ENCODE peak calls at places on chromosomes 1 and 21, in ten cellular contexts. One of them, this sample, is unnamed.

GRCh38 chr1:243482237-243483022 is 226.6 kb downstream of the SDCCAG8 start:
- DNase-seq in NCI-H1105 treated with DMSO at 0.1 percent for 48 hours: no peak
- DNase-seq in EH: peak
- DNase-seq in Karpas-422: no peak
- DNase-seq in lung: no peak
- DNase-seq in NB4: peak
- DNase-seq in occipital lobe: peak
- DNase-seq in IMR-90: peak
- DNase-seq in prostate gland: no peak
- DNase-seq in mesenchymal stem cell: peak
- DNase-seq in this sample: no peak

GRCh38 chr21:31268090-31268489 is 76.0 kb downstream of the TIAM1 start:
- DNase-seq in NB4: no peak
- DNase-seq in NCI-H1105 treated with DMSO at 0.1 percent for 48 hours: no peak
- DNase-seq in lung: no peak
- DNase-seq in prostate gland: no peak
- DNase-seq in EH: no peak
- DNase-seq in occipital lobe: no peak
- DNase-seq in mesenchymal stem cell: no peak
- DNase-seq in Karpas-422: no peak
- DNase-seq in IMR-90: no peak
- DNase-seq in this sample: no peak

GRCh38 chr21:45994738-45995685 is 13.4 kb downstream of the COL6A1 start:
- DNase-seq in NB4: no peak
- DNase-seq in EH: no peak
- DNase-seq in lung: no peak
- DNase-seq in prostate gland: no peak
- DNase-seq in NCI-H1105 treated with DMSO at 0.1 percent for 48 hours: no peak
- DNase-seq in mesenchymal stem cell: no peak
- DNase-seq in occipital lobe: no peak
- DNase-seq in Karpas-422: no peak
- DNase-seq in IMR-90: no peak
- DNase-seq in this sample: no peak

GRCh38 chr1:38062361-38063288 is 16.0 kb upstream of the POU3F1 start:
- DNase-seq in mesenchymal stem cell: no peak
- DNase-seq in prostate gland: no peak
- DNase-seq in Karpas-422: no peak
- DNase-seq in NB4: no peak
- DNase-seq in NCI-H1105 treated with DMSO at 0.1 percent for 48 hours: peak
- DNase-seq in lung: no peak
- DNase-seq in EH: no peak
- DNase-seq in IMR-90: no peak
- DNase-seq in occipital lobe: no peak
- DNase-seq in this sample: no peak

GRCh38 chr1:180521474-180522203 is 19.3 kb upstream of the ACBD6 start:
- DNase-seq in IMR-90: no peak
- DNase-seq in Karpas-422: no peak
- DNase-seq in NB4: no peak
- DNase-seq in EH: no peak
- DNase-seq in lung: peak
- DNase-seq in mesenchymal stem cell: no peak
- DNase-seq in occipital lobe: no peak
- DNase-seq in NCI-H1105 treated with DMSO at 0.1 percent for 48 hours: no peak
- DNase-seq in prostate gland: no peak
- DNase-seq in this sample: no peak

GRCh38 chr1:10960406-10960805 is 52.0 kb upstream of the TARDBP start:
- DNase-seq in EH: no peak
- DNase-seq in occipital lobe: no peak
- DNase-seq in NCI-H1105 treated with DMSO at 0.1 percent for 48 hours: no peak
- DNase-seq in prostate gland: no peak
- DNase-seq in Karpas-422: no peak
- DNase-seq in lung: no peak
- DNase-seq in mesenchymal stem cell: no peak
- DNase-seq in NB4: no peak
- DNase-seq in IMR-90: no peak
- DNase-seq in this sample: no peak

GRCh38 chr1:55059302-55060132 is 20.2 kb downstream of the PCSK9 start:
- DNase-seq in lung: no peak
- DNase-seq in Karpas-422: no peak
- DNase-seq in mesenchymal stem cell: no peak
- DNase-seq in occipital lobe: no peak
- DNase-seq in NB4: no peak
- DNase-seq in NCI-H1105 treated with DMSO at 0.1 percent for 48 hours: no peak
- DNase-seq in IMR-90: no peak
- DNase-seq in EH: no peak
- DNase-seq in prostate gland: no peak
- DNase-seq in this sample: no peak

GRCh38 chr1:93722081-93723031 is 40.7 kb upstream of the BCAR3 start:
- DNase-seq in NB4: no peak
- DNase-seq in prostate gland: no peak
- DNase-seq in lung: no peak
- DNase-seq in Karpas-422: no peak
- DNase-seq in EH: no peak
- DNase-seq in mesenchymal stem cell: no peak
- DNase-seq in occipital lobe: no peak
- DNase-seq in IMR-90: no peak
- DNase-seq in NCI-H1105 treated with DMSO at 0.1 percent for 48 hours: no peak
- DNase-seq in this sample: no peak

GRCh38 chr1:119467219-119467618 is 39.8 kb upstream of the HSD3B1 start:
- DNase-seq in EH: no peak
- DNase-seq in lung: no peak
- DNase-seq in Karpas-422: no peak
- DNase-seq in NCI-H1105 treated with DMSO at 0.1 percent for 48 hours: no peak
- DNase-seq in prostate gland: no peak
- DNase-seq in NB4: no peak
- DNase-seq in mesenchymal stem cell: no peak
- DNase-seq in IMR-90: no peak
- DNase-seq in occipital lobe: no peak
- DNase-seq in this sample: no peak

GRCh38 chr1:18549896-18550295 is 69.2 kb downstream of the KLHDC7A start:
- DNase-seq in NB4: no peak
- DNase-seq in EH: no peak
- DNase-seq in Karpas-422: no peak
- DNase-seq in IMR-90: no peak
- DNase-seq in mesenchymal stem cell: no peak
- DNase-seq in NCI-H1105 treated with DMSO at 0.1 percent for 48 hours: no peak
- DNase-seq in occipital lobe: no peak
- DNase-seq in prostate gland: no peak
- DNase-seq in lung: no peak
- DNase-seq in this sample: no peak

GRCh38 chr1:220391426-220391825 is 119.2 kb upstream of the RAB3GAP2 start:
- DNase-seq in EH: no peak
- DNase-seq in IMR-90: no peak
- DNase-seq in NB4: no peak
- DNase-seq in prostate gland: no peak
- DNase-seq in mesenchymal stem cell: no peak
- DNase-seq in lung: no peak
- DNase-seq in NCI-H1105 treated with DMSO at 0.1 percent for 48 hours: peak
- DNase-seq in Karpas-422: no peak
- DNase-seq in occipital lobe: no peak
- DNase-seq in this sample: no peak

GRCh38 chr1:44842415-44842762 is 664 bp downstream of the PTCH2 start:
- DNase-seq in NB4: no peak
- DNase-seq in prostate gland: no peak
- DNase-seq in EH: no peak
- DNase-seq in NCI-H1105 treated with DMSO at 0.1 percent for 48 hours: no peak
- DNase-seq in IMR-90: no peak
- DNase-seq in mesenchymal stem cell: no peak
- DNase-seq in Karpas-422: no peak
- DNase-seq in lung: no peak
- DNase-seq in occipital lobe: no peak
- DNase-seq in this sample: no peak

GRCh38 chr1:111786669-111787207 is 31.0 kb downstream of the DDX20 start:
- DNase-seq in mesenchymal stem cell: no peak
- DNase-seq in occipital lobe: no peak
- DNase-seq in IMR-90: no peak
- DNase-seq in NB4: no peak
- DNase-seq in NCI-H1105 treated with DMSO at 0.1 percent for 48 hours: no peak
- DNase-seq in Karpas-422: no peak
- DNase-seq in lung: no peak
- DNase-seq in prostate gland: no peak
- DNase-seq in EH: no peak
- DNase-seq in this sample: no peak

GRCh38 chr1:2983319-2983705 is 38.0 kb upstream of the ACTRT2 start:
- DNase-seq in IMR-90: no peak
- DNase-seq in Karpas-422: no peak
- DNase-seq in occipital lobe: no peak
- DNase-seq in NCI-H1105 treated with DMSO at 0.1 percent for 48 hours: no peak
- DNase-seq in NB4: no peak
- DNase-seq in mesenchymal stem cell: no peak
- DNase-seq in lung: no peak
- DNase-seq in EH: no peak
- DNase-seq in prostate gland: no peak
- DNase-seq in this sample: no peak

GRCh38 chr1:77139389-77139788 is 79.8 kb downstream of the PIGK start:
- DNase-seq in NB4: no peak
- DNase-seq in EH: no peak
- DNase-seq in mesenchymal stem cell: no peak
- DNase-seq in IMR-90: no peak
- DNase-seq in lung: no peak
- DNase-seq in Karpas-422: no peak
- DNase-seq in occipital lobe: peak
- DNase-seq in prostate gland: no peak
- DNase-seq in NCI-H1105 treated with DMSO at 0.1 percent for 48 hours: no peak
- DNase-seq in this sample: no peak

GRCh38 chr1:202837746-202838145 is 27.0 kb downstream of the PCAT6 start:
- DNase-seq in EH: no peak
- DNase-seq in NCI-H1105 treated with DMSO at 0.1 percent for 48 hours: no peak
- DNase-seq in mesenchymal stem cell: no peak
- DNase-seq in Karpas-422: no peak
- DNase-seq in IMR-90: no peak
- DNase-seq in prostate gland: no peak
- DNase-seq in NB4: peak
- DNase-seq in lung: no peak
- DNase-seq in occipital lobe: no peak
- DNase-seq in this sample: no peak

GRCh38 chr1:183871142-183871541 is 66.2 kb downstream of the RGL1 start:
- DNase-seq in EH: peak
- DNase-seq in IMR-90: peak
- DNase-seq in mesenchymal stem cell: peak
- DNase-seq in lung: no peak
- DNase-seq in NCI-H1105 treated with DMSO at 0.1 percent for 48 hours: no peak
- DNase-seq in prostate gland: no peak
- DNase-seq in Karpas-422: no peak
- DNase-seq in NB4: no peak
- DNase-seq in occipital lobe: no peak
- DNase-seq in this sample: no peak

GRCh38 chr21:38956791-38957571 is 151.3 kb downstream of the ETS2 start:
- DNase-seq in NCI-H1105 treated with DMSO at 0.1 percent for 48 hours: peak
- DNase-seq in lung: no peak
- DNase-seq in IMR-90: peak
- DNase-seq in Karpas-422: no peak
- DNase-seq in EH: no peak
- DNase-seq in NB4: peak
- DNase-seq in occipital lobe: peak
- DNase-seq in prostate gland: no peak
- DNase-seq in mesenchymal stem cell: peak
- DNase-seq in this sample: no peak

GRCh38 chr1:20528221-20528620 is 20.3 kb upstream of the MUL1 start:
- DNase-seq in NCI-H1105 treated with DMSO at 0.1 percent for 48 hours: no peak
- DNase-seq in NB4: no peak
- DNase-seq in occipital lobe: no peak
- DNase-seq in lung: no peak
- DNase-seq in prostate gland: no peak
- DNase-seq in EH: no peak
- DNase-seq in Karpas-422: no peak
- DNase-seq in mesenchymal stem cell: no peak
- DNase-seq in IMR-90: no peak
- DNase-seq in this sample: no peak

GRCh38 chr1:219938706-219939105 is 10.3 kb upstream of the SLC30A10 start:
- DNase-seq in Karpas-422: no peak
- DNase-seq in NCI-H1105 treated with DMSO at 0.1 percent for 48 hours: no peak
- DNase-seq in NB4: no peak
- DNase-seq in prostate gland: no peak
- DNase-seq in occipital lobe: no peak
- DNase-seq in IMR-90: peak
- DNase-seq in mesenchymal stem cell: peak
- DNase-seq in lung: no peak
- DNase-seq in EH: peak
- DNase-seq in this sample: no peak

GRCh38 chr1:189269011-189269410 is 1208.7 kb downstream of the BRINP3 start:
- DNase-seq in NCI-H1105 treated with DMSO at 0.1 percent for 48 hours: peak
- DNase-seq in prostate gland: no peak
- DNase-seq in occipital lobe: no peak
- DNase-seq in IMR-90: peak
- DNase-seq in NB4: peak
- DNase-seq in mesenchymal stem cell: no peak
- DNase-seq in lung: no peak
- DNase-seq in Karpas-422: peak
- DNase-seq in EH: no peak
- DNase-seq in this sample: no peak

GRCh38 chr1:84073266-84073665 is 70.8 kb upstream of the PRKACB start:
- DNase-seq in Karpas-422: peak
- DNase-seq in lung: no peak
- DNase-seq in mesenchymal stem cell: peak
- DNase-seq in NCI-H1105 treated with DMSO at 0.1 percent for 48 hours: no peak
- DNase-seq in EH: peak
- DNase-seq in IMR-90: peak
- DNase-seq in occipital lobe: no peak
- DNase-seq in NB4: no peak
- DNase-seq in prostate gland: no peak
- DNase-seq in this sample: no peak

GRCh38 chr21:36927718-36928117 is 38.8 kb downstream of the HLCS start:
- DNase-seq in lung: peak
- DNase-seq in mesenchymal stem cell: peak
- DNase-seq in IMR-90: peak
- DNase-seq in NCI-H1105 treated with DMSO at 0.1 percent for 48 hours: peak
- DNase-seq in occipital lobe: peak
- DNase-seq in prostate gland: peak
- DNase-seq in NB4: peak
- DNase-seq in Karpas-422: peak
- DNase-seq in EH: peak
- DNase-seq in this sample: peak

GRCh38 chr1:233364695-233365539 is 37.4 kb downstream of the MAP3K21 start:
- DNase-seq in IMR-90: peak
- DNase-seq in EH: peak
- DNase-seq in NCI-H1105 treated with DMSO at 0.1 percent for 48 hours: peak
- DNase-seq in mesenchymal stem cell: peak
- DNase-seq in prostate gland: no peak
- DNase-seq in occipital lobe: no peak
- DNase-seq in Karpas-422: peak
- DNase-seq in lung: no peak
- DNase-seq in NB4: peak
- DNase-seq in this sample: no peak

GRCh38 chr1:23980725-23981063 is 567 bp upstream of the SRSF10 start:
- DNase-seq in Karpas-422: no peak
- DNase-seq in occipital lobe: no peak
- DNase-seq in EH: peak
- DNase-seq in lung: no peak
- DNase-seq in NB4: peak
- DNase-seq in NCI-H1105 treated with DMSO at 0.1 percent for 48 hours: no peak
- DNase-seq in IMR-90: peak
- DNase-seq in mesenchymal stem cell: peak
- DNase-seq in prostate gland: no peak
- DNase-seq in this sample: peak

GRCh38 chr1:116911166-116911553 is 1.4 kb downstream of the PTGFRN start:
- DNase-seq in prostate gland: no peak
- DNase-seq in NCI-H1105 treated with DMSO at 0.1 percent for 48 hours: no peak
- DNase-seq in mesenchymal stem cell: peak
- DNase-seq in EH: no peak
- DNase-seq in NB4: peak
- DNase-seq in IMR-90: no peak
- DNase-seq in occipital lobe: no peak
- DNase-seq in Karpas-422: no peak
- DNase-seq in lung: no peak
- DNase-seq in this sample: no peak

GRCh38 chr1:236759252-236759859 is 35.7 kb upstream of the MTR start:
- DNase-seq in NCI-H1105 treated with DMSO at 0.1 percent for 48 hours: no peak
- DNase-seq in mesenchymal stem cell: peak
- DNase-seq in Karpas-422: peak
- DNase-seq in NB4: peak
- DNase-seq in lung: no peak
- DNase-seq in IMR-90: peak
- DNase-seq in occipital lobe: no peak
- DNase-seq in EH: peak
- DNase-seq in prostate gland: no peak
- DNase-seq in this sample: peak

GRCh38 chr1:215566556-215567490 is at the start of gene KCTD3:
- DNase-seq in EH: peak
- DNase-seq in NCI-H1105 treated with DMSO at 0.1 percent for 48 hours: peak
- DNase-seq in NB4: peak
- DNase-seq in prostate gland: peak
- DNase-seq in occipital lobe: peak
- DNase-seq in lung: peak
- DNase-seq in mesenchymal stem cell: peak
- DNase-seq in IMR-90: peak
- DNase-seq in Karpas-422: no peak
- DNase-seq in this sample: peak

This sample was measured in GM19239.